ENCODE peak calls at places on chromosomes 2 and 18, in seven cellular contexts. G is cardiac fibroblast, D is lung, V is fibroblast of mammary gland, F is bronchial epithelial cell, N is choroid plexus epithelial cell, Z is lower lobe of right lung. A is an unnamed sample.

GRCh38 chr2:121284424-121285076 is 452 bp downstream of the TFCP2L1 start:
- DNase-seq in G (no peak), D (no peak), V (no peak), F (no peak), N (no peak), Z (peak; percentile 60), A (no peak)

GRCh38 chr2:97957432-97958183 is 38.1 kb downstream of the TMEM131 start:
- DNase-seq in G (no peak), D (no peak), V (no peak), F (peak; percentile 12), N (peak; percentile 18), Z (no peak), A (no peak)

GRCh38 chr2:38474833-38475566 is 97.9 kb upstream of the ATL2 start:
- DNase-seq in G (no peak), D (no peak), V (no peak), F (no peak), N (no peak), Z (no peak), A (no peak)

GRCh38 chr2:74806355-74806839 is 27.5 kb upstream of the HK2 start:
- DNase-seq in G (no peak), D (no peak), V (no peak), F (no peak), N (no peak), Z (no peak), A (no peak)

GRCh38 chr2:60530660-60531276 is 22.7 kb downstream of the BCL11A start:
- DNase-seq in G (peak; percentile 35), D (peak; percentile 63), V (no peak), F (no peak), N (peak; percentile 53), Z (peak; percentile 80), A (peak; percentile 34)

GRCh38 chr2:73172963-73173362 is 29.4 kb upstream of the NOTO start:
- DNase-seq in G (no peak), D (no peak), V (peak; percentile 47), F (peak; percentile 64), N (peak; percentile 43), Z (no peak), A (no peak)

GRCh38 chr18:48913723-48914122 is 37.0 kb downstream of the SMAD7 start:
- DNase-seq in G (no peak), D (no peak), V (no peak), F (no peak), N (no peak), Z (no peak), A (no peak)

GRCh38 chr2:59425292-59425691 is 1128.2 kb downstream of the BCL11A start:
- DNase-seq in G (no peak), D (no peak), V (no peak), F (peak; percentile 63), N (no peak), Z (no peak), A (peak; percentile 16)

GRCh38 chr2:29733945-29734344 is 187.4 kb downstream of the ALK start:
- DNase-seq in G (no peak), D (no peak), V (no peak), F (no peak), N (no peak), Z (no peak), A (no peak)

GRCh38 chr2:35228584-35228983 is 1127.0 kb upstream of the CRIM1 start:
- DNase-seq in G (no peak), D (no peak), V (no peak), F (no peak), N (no peak), Z (no peak), A (no peak)

GRCh38 chr18:46013484-46014189 is 46.5 kb upstream of the EPG5 start:
- DNase-seq in G (peak; percentile 8), D (no peak), V (peak; percentile 2), F (no peak), N (peak; percentile 6), Z (no peak), A (no peak)

GRCh38 chr2:134252092-134252775 is 1.6 kb upstream of the MGAT5 start:
- DNase-seq in G (no peak), D (no peak), V (peak; percentile 71), F (peak; percentile 13), N (no peak), Z (no peak), A (no peak)

GRCh38 chr2:69911985-69912563 is 2.8 kb upstream of the MXD1 start:
- DNase-seq in G (peak; percentile 78), D (no peak), V (peak; percentile 65), F (peak; percentile 58), N (peak; percentile 72), Z (no peak), A (peak; percentile 62)

GRCh38 chr2:8886876-8887275 is 49.5 kb upstream of the KIDINS220 start:
- DNase-seq in G (no peak), D (no peak), V (no peak), F (no peak), N (no peak), Z (no peak), A (no peak)

GRCh38 chr2:187576906-187577305 is 22.7 kb upstream of the TFPI start:
- DNase-seq in G (no peak), D (no peak), V (no peak), F (no peak), N (no peak), Z (no peak), A (no peak)

GRCh38 chr18:79789901-79790885 is 7.5 kb upstream of the KCNG2 start:
- DNase-seq in G (no peak), D (no peak), V (no peak), F (no peak), N (peak; percentile 5), Z (no peak), A (no peak)

GRCh38 chr2:97730245-97730644 is 16.9 kb downstream of the ZAP70 start:
- DNase-seq in G (no peak), D (no peak), V (peak; percentile 48), F (peak; percentile 96), N (peak; percentile 58), Z (no peak), A (peak; percentile 7)

GRCh38 chr2:119753041-119753929 is 6.4 kb upstream of the PTPN4 start:
- DNase-seq in G (peak; percentile 71), D (no peak), V (peak; percentile 73), F (peak; percentile 61), N (peak; percentile 71), Z (no peak), A (peak; percentile 68)

GRCh38 chr2:212330263-212330662 is 208.3 kb downstream of the ERBB4 start:
- DNase-seq in G (no peak), D (no peak), V (no peak), F (no peak), N (no peak), Z (no peak), A (no peak)

GRCh38 chr2:31286230-31286629 is 52.3 kb downstream of the EHD3 start:
- DNase-seq in G (peak; percentile 50), D (no peak), V (no peak), F (peak; percentile 21), N (no peak), Z (no peak), A (peak; percentile 11)

GRCh38 chr2:237675326-237675725 is 47.9 kb downstream of the LRRFIP1 start:
- DNase-seq in G (no peak), D (no peak), V (no peak), F (no peak), N (no peak), Z (no peak), A (no peak)
- H3K4me3 ChIP-seq in G (no peak overlapping the region), D (no peak overlapping the region), V (no peak overlapping the region), F (no peak overlapping the region), N (no peak overlapping the region), Z (peak overlapping the region; percentile 39), A (no peak overlapping the region)

GRCh38 chr18:2199060-2199459 is 372.2 kb downstream of the METTL4 start:
- DNase-seq in G (no peak), D (no peak), V (no peak), F (no peak), N (no peak), Z (no peak), A (no peak)
- H3K4me3 ChIP-seq in G (no peak overlapping the region), D (no peak overlapping the region), V (no peak overlapping the region), F (no peak overlapping the region), N (no peak overlapping the region), Z (no peak overlapping the region), A (no peak overlapping the region)

GRCh38 chr2:122929347-122929746 is 1095.7 kb upstream of the CNTNAP5 start:
- DNase-seq in G (no peak), D (no peak), V (no peak), F (no peak), N (no peak), Z (no peak), A (no peak)

GRCh38 chr2:122927710-122928249 is 1097.3 kb upstream of the CNTNAP5 start:
- DNase-seq in G (no peak), D (no peak), V (no peak), F (no peak), N (no peak), Z (no peak), A (no peak)

GRCh38 chr2:122927217-122927616 is 1097.9 kb upstream of the CNTNAP5 start:
- DNase-seq in G (peak; percentile 60), D (no peak), V (no peak), F (no peak), N (peak; percentile 1), Z (no peak), A (no peak)
- H3K4me3 ChIP-seq in G (no peak overlapping the region), D (no peak overlapping the region), V (no peak overlapping the region), F (no peak overlapping the region), N (no peak overlapping the region), Z (no peak overlapping the region), A (no peak overlapping the region)

GRCh38 chr18:62324917-62325805 is at the start of gene TNFRSF11A:
- DNase-seq in G (peak; percentile 12), D (peak; percentile 39), V (peak; percentile 8), F (no peak), N (no peak), Z (peak; percentile 61), A (peak; percentile 71)

GRCh38 chr18:62327977-62328376 is 2.9 kb downstream of the TNFRSF11A start:
- DNase-seq in G (no peak), D (no peak), V (no peak), F (no peak), N (no peak), Z (no peak), A (no peak)

GRCh38 chr18:62324355-62324828 is 718 bp upstream of the TNFRSF11A start:
- DNase-seq in G (no peak), D (no peak), V (no peak), F (no peak), N (no peak), Z (no peak), A (no peak)

GRCh38 chr18:62326646-62327348 is 1.7 kb downstream of the TNFRSF11A start:
- DNase-seq in G (no peak), D (no peak), V (no peak), F (no peak), N (no peak), Z (no peak), A (peak; percentile 16)

DNA sequence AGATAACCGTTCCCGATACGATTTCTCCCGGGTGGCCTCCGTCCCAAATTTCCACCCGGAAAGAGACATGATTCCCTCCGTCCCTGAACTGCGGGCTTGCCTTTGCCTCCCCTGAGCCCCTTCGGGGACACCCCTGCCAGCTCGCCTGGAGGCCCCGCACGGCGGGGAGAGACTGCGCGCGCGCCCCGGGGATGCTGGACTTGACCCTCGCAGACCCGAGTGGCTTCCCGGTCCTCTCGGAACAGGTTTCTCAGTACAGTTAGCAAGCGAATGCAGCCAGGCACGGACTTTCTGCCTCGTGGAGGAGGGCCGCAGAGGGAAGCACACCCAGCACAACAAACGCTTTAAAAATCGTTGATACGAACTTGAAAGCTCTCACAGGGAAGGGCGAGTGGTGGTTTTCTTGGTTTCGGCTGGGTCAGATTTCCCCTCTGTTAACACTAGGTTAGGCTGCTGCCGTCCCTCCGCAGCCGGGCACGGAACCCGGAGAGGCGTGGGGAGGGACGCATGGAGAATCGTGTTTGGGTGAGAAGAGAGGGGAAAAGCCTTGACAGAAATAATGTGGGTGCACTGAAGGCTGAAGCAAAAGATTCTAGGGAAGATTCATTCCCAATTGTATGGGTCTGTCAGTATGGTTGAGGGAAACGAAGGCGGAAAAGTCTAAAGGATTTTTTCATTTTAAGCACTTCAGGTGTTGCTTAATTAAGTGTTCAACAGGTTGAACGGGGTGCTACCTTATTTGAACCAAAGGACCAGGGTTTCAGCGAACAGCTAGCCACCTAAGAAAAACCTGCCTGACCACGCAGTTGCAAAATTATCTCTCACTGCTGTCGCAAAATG is 916 bp downstream of the TNFRSF11A start:
- DNase-seq in G (peak; percentile 13), D (no peak), V (peak; percentile 10), F (peak; percentile 34), N (peak; percentile 20), Z (no peak), A (peak; percentile 40)
- H3K4me3 ChIP-seq in G (peak overlapping the region; percentile 55), D (peak overlapping the region; percentile 49), V (peak overlapping the region; percentile 26), F (peak overlapping the region; percentile 50), N (peak overlapping the region; percentile 37), Z (peak overlapping the region; percentile 58), A (peak overlapping the region; percentile 98)